ENCODE peak calls at places on chromosomes 1 and 21, in nine cellular contexts. X, Y, I, D, W, T, U, F and J are unnamed samples.

GRCh38 chr1:216632980-216633379 is 90.2 kb downstream of the ESRRG start:
- ATAC-seq in Y (no peak), D (no peak), W (no peak), I (no peak), X (no peak), F (no peak), U (no peak), T (no peak), J (no peak)

GRCh38 chr1:230743874-230744273 is 3.3 kb upstream of the CAPN9 start:
- ATAC-seq in I (no peak), X (no peak), U (no peak), W (no peak), F (no peak), D (no peak), Y (no peak), T (no peak), J (no peak)

GRCh38 chr1:179917601-179918429 is 35.7 kb downstream of the TOR1AIP1 start:
- ATAC-seq in I (no peak), D (no peak), T (no peak), F (no peak), X (no peak), U (no peak), Y (no peak), W (no peak), J (no peak)

GRCh38 chr1:180854456-180854855 is 58.2 kb upstream of the KIAA1614 start:
- ATAC-seq in X (no peak), D (no peak), U (peak), Y (no peak), I (no peak), W (no peak), T (no peak), F (no peak), J (no peak)

GRCh38 chr1:46456411-46456963 is 33.1 kb upstream of the DMBX1 start:
- ATAC-seq in W (no peak), F (no peak), I (no peak), U (no peak), T (no peak), Y (no peak), X (no peak), D (no peak), J (no peak)

GRCh38 chr1:159804924-159805323 is 2.8 kb downstream of the FCRL6 start:
- ATAC-seq in F (no peak), U (no peak), Y (peak), W (no peak), D (no peak), I (no peak), X (no peak), T (no peak), J (no peak)

GRCh38 chr1:47469910-47470309 is 32.1 kb downstream of the FOXD2 start:
- ATAC-seq in X (no peak), W (no peak), Y (no peak), I (no peak), U (no peak), F (no peak), D (no peak), T (no peak), J (no peak)

GRCh38 chr1:161185732-161186311 is 8.5 kb upstream of the B4GALT3 start:
- ATAC-seq in F (no peak), W (no peak), T (peak), U (peak), I (no peak), X (peak), D (peak), Y (no peak), J (peak)

GRCh38 chr1:39622427-39622826 is 17.0 kb downstream of the HEYL start:
- ATAC-seq in D (no peak), X (no peak), I (no peak), Y (no peak), T (no peak), F (no peak), U (no peak), W (no peak), J (no peak)

GRCh38 chr1:157562515-157562914 is 10.2 kb upstream of the FCRL5 start:
- ATAC-seq in F (no peak), W (no peak), Y (no peak), U (no peak), T (no peak), X (no peak), I (no peak), D (no peak), J (peak)

GRCh38 chr21:35483267-35483666 is 434.2 kb upstream of the RUNX1 start:
- ATAC-seq in X (no peak), T (no peak), F (peak), Y (no peak), I (no peak), U (no peak), W (no peak), D (no peak), J (no peak)

GRCh38 chr1:160144921-160145320 is 6.5 kb upstream of the ATP1A4 start:
- ATAC-seq in X (no peak), I (no peak), T (no peak), Y (no peak), U (no peak), F (no peak), W (no peak), D (no peak), J (no peak)

GRCh38 chr1:106268070-106268469 is 788.4 kb upstream of the PRMT6 start:
- ATAC-seq in F (no peak), Y (peak), W (no peak), I (no peak), X (no peak), D (no peak), U (no peak), T (no peak), J (no peak)

GRCh38 chr1:199720496-199720895 is 307.0 kb upstream of the NR5A2 start:
- ATAC-seq in U (no peak), D (no peak), X (no peak), F (no peak), Y (no peak), T (no peak), I (no peak), W (no peak), J (no peak)

GRCh38 chr1:34929497-34929852 is at the start of gene DLGAP3:
- ATAC-seq in Y (no peak), I (no peak), D (no peak), U (no peak), W (no peak), F (peak), T (no peak), X (peak), J (peak)

GRCh38 chr1:117673405-117673804 is 67.6 kb downstream of the TENT5C start:
- ATAC-seq in Y (peak), D (no peak), F (peak), I (no peak), W (peak), T (peak), X (no peak), U (no peak), J (no peak)

GRCh38 chr1:53413175-53414001 is 45.8 kb upstream of the DMRTB1 start:
- ATAC-seq in F (peak), U (no peak), Y (peak), T (no peak), I (peak), X (peak), W (peak), D (no peak), J (peak)

GRCh38 chr1:219247441-219247840 is 73.8 kb downstream of the LYPLAL1 start:
- ATAC-seq in Y (no peak), X (no peak), W (no peak), F (no peak), D (no peak), U (no peak), T (no peak), I (no peak), J (no peak)

GRCh38 chr21:32135401-32136363 is 143.2 kb downstream of the MIS18A start:
- ATAC-seq in T (peak), D (no peak), F (no peak), I (no peak), U (peak), X (no peak), W (no peak), Y (no peak), J (peak)

GRCh38 chr1:150876111-150876434 is 326 bp downstream of the ARNT start:
- ATAC-seq in W (peak), X (no peak), F (peak), I (peak), D (peak), T (peak), Y (peak), U (peak), J (no peak)

GRCh38 chr1:99645199-99645598 is 714 bp upstream of the PALMD start:
- ATAC-seq in F (no peak), W (no peak), I (no peak), T (peak), D (peak), Y (peak), U (peak), X (no peak), J (no peak)

GRCh38 chr1:6658359-6658758 is 33.7 kb downstream of the THAP3 start:
- ATAC-seq in W (no peak), U (no peak), I (no peak), D (no peak), T (no peak), F (no peak), Y (no peak), X (no peak), J (no peak)

GRCh38 chr1:89274431-89274857 is 1.8 kb upstream of the GBP5 start:
- ATAC-seq in I (peak), Y (peak), W (no peak), U (peak), T (peak), F (peak), X (peak), D (peak), J (no peak)

GRCh38 chr1:107593436-107594209 is 371.4 kb downstream of the VAV3 start:
- ATAC-seq in F (peak), U (no peak), X (no peak), W (no peak), Y (peak), D (no peak), I (no peak), T (no peak), J (no peak)

GRCh38 chr1:70866522-70867256 is 180.9 kb downstream of the PTGER3 start:
- ATAC-seq in D (no peak), Y (peak), W (no peak), F (no peak), U (no peak), I (peak), X (peak), T (peak), J (no peak)

GRCh38 chr1:182629674-182630073 is 25.5 kb upstream of the RGS16 start:
- ATAC-seq in I (peak), Y (no peak), U (peak), T (no peak), W (no peak), D (no peak), X (peak), F (peak), J (peak)

GRCh38 chr1:41151846-41152245 is 90.3 kb downstream of the SCMH1 start:
- ATAC-seq in T (no peak), F (no peak), X (no peak), U (peak), D (no peak), Y (no peak), I (no peak), W (no peak), J (no peak)

GRCh38 chr1:116515702-116516101 is 55.1 kb downstream of the CD58 start:
- ATAC-seq in F (no peak), U (no peak), Y (no peak), T (peak), D (no peak), W (no peak), I (peak), X (peak), J (no peak)

GRCh38 chr1:62333431-62333830 is 14.2 kb upstream of the KANK4 start:
- ATAC-seq in X (no peak), T (no peak), F (peak), I (no peak), Y (peak), U (no peak), W (peak), D (no peak), J (no peak)

GRCh38 chr1:62034790-62035189 is 159.9 kb upstream of the L1TD1 start:
- ATAC-seq in D (no peak), W (no peak), T (no peak), F (no peak), I (no peak), U (no peak), Y (no peak), X (no peak), J (no peak)

GRCh38 chr1:158961178-158961577 is 29.8 kb downstream of the PYHIN1 start:
- ATAC-seq in T (no peak), U (no peak), W (no peak), I (no peak), D (no peak), Y (peak), F (peak), X (no peak), J (no peak)

GRCh38 chr1:225519166-225519863 is 91.5 kb upstream of the LBR start:
- ATAC-seq in Y (no peak), F (no peak), I (no peak), D (peak), U (no peak), W (no peak), X (no peak), T (no peak), J (no peak)

GRCh38 chr21:42214081-42214750 is 4.7 kb upstream of the ABCG1 start:
- ATAC-seq in D (no peak), Y (no peak), F (no peak), W (no peak), U (no peak), I (no peak), X (no peak), T (no peak), J (no peak)

GRCh38 chr1:152053375-152053774 is 16.6 kb upstream of the S100A11 start:
- ATAC-seq in I (no peak), D (no peak), F (no peak), Y (no peak), X (no peak), W (no peak), T (no peak), U (no peak), J (no peak)

GRCh38 chr1:13860023-13860422 is 160.0 kb downstream of the PRDM2 start:
- ATAC-seq in W (no peak), U (no peak), Y (peak), X (no peak), D (no peak), I (no peak), T (no peak), F (no peak), J (no peak)

GRCh38 chr1:93079685-93080141 is 630 bp downstream of the MTF2 start:
- ATAC-seq in T (peak), I (no peak), U (peak), Y (peak), X (no peak), W (peak), F (peak), D (no peak), J (no peak)